ENCODE peak calls at places on chromosomes 13 and 19, in four cellular contexts. Q, J, M and E are unnamed samples.

GRCh38 chr13:96898855-96899254 is 95.4 kb downstream of the OXGR1 start:
- DNase-seq in Q (no peak), J (no peak), M (no peak), E (no peak)

GRCh38 chr19:15631817-15632216 is 8.9 kb upstream of the CYP4F3 start:
- DNase-seq in Q (peak), J (peak), M (peak), E (peak)

GRCh38 chr19:19321143-19321577 is 531 bp downstream of the MAU2 start:
- DNase-seq in Q (no peak), J (no peak), M (no peak), E (no peak)

GRCh38 chr13:112714772-112715569 is 25.1 kb downstream of the ATP11A start:
- DNase-seq in Q (no peak), J (no peak), M (no peak), E (no peak)

GRCh38 chr13:37226966-37227365 is 121.5 kb upstream of the CSNK1A1L start:
- DNase-seq in Q (peak), J (no peak), M (no peak), E (no peak)

GRCh38 chr13:53121131-53121773 is 92.6 kb downstream of the OLFM4 start:
- DNase-seq in Q (no peak), J (no peak), M (no peak), E (no peak)

GRCh38 chr19:47112664-47113445 is 721 bp downstream of the ZC3H4 start:
- DNase-seq in Q (peak), J (peak), M (peak), E (peak)

GRCh38 chr19:2641332-2641698 is 61.2 kb downstream of the GNG7 start:
- DNase-seq in Q (no peak), J (no peak), M (no peak), E (no peak)

GRCh38 chr13:62113145-62113544 is 697.5 kb upstream of the PCDH20 start:
- DNase-seq in Q (no peak), J (no peak), M (no peak), E (no peak)

GRCh38 chr19:14786421-14786851 is 8.1 kb upstream of the ADGRE2 start:
- DNase-seq in Q (peak), J (peak), M (peak), E (no peak)

GRCh38 chr19:2822846-2823245 is 3.2 kb downstream of the ZNF554 start:
- DNase-seq in Q (no peak), J (no peak), M (no peak), E (no peak)

GRCh38 chr13:113122571-113123225 is at the start of gene F10:
- DNase-seq in Q (peak), J (no peak), M (no peak), E (no peak)

GRCh38 chr19:5826531-5827341 is 12.8 kb downstream of the FUT6 start:
- DNase-seq in Q (peak), J (peak), M (no peak), E (peak)

GRCh38 chr19:2428027-2428690 is 773 bp upstream of the TIMM13 start:
- DNase-seq in Q (no peak), J (no peak), M (no peak), E (no peak)

GRCh38 chr19:46413262-46414031 is at the start of gene CCDC8:
- DNase-seq in Q (peak), J (no peak), M (no peak), E (no peak)

GRCh38 chr13:77733674-77734073 is 36.2 kb downstream of the SLAIN1 start:
- DNase-seq in Q (no peak), J (no peak), M (no peak), E (no peak)

GRCh38 chr13:101915755-101916107 is 463.3 kb downstream of the ITGBL1 start:
- DNase-seq in Q (no peak), J (no peak), M (no peak), E (no peak)

GRCh38 chr13:28299941-28300340 is 161.6 kb downstream of the PAN3 start:
- DNase-seq in Q (no peak), J (no peak), M (no peak), E (no peak)

GRCh38 chr19:42175335-42175734 is 42.1 kb downstream of the DEDD2 start:
- DNase-seq in Q (no peak), J (no peak), M (no peak), E (no peak)

GRCh38 chr19:35313614-35314013 is 15.4 kb upstream of the CD22 start:
- DNase-seq in Q (no peak), J (no peak), M (no peak), E (no peak)

GRCh38 chr19:45798995-45799517 is 6.4 kb upstream of the DMWD start:
- DNase-seq in Q (peak), J (peak), M (no peak), E (peak)

GRCh38 chr19:47719047-47719885 is 6.0 kb downstream of the EHD2 start:
- DNase-seq in Q (peak), J (no peak), M (no peak), E (no peak)

GRCh38 chr19:38135150-38135998 is 88.6 kb downstream of the DPF1 start:
- DNase-seq in Q (no peak), J (no peak), M (no peak), E (no peak)

GRCh38 chr19:34482380-34483250 is 1.1 kb downstream of the WTIP start:
- DNase-seq in Q (peak), J (no peak), M (no peak), E (peak)

GRCh38 chr19:9702186-9702585 is 27.3 kb upstream of the ZNF562 start:
- DNase-seq in Q (no peak), J (no peak), M (no peak), E (no peak)